ENCODE peak calls at places on chromosome 22, in seven cellular contexts. One of them, this sample, is unnamed.
A peak's percentile ranks its signal among the peaks of the same experiment; 100 is the strongest.

GRCh38 chr22:29348956-29349355 is 33.5 kb upstream of the RASL10A start:
- DNase-seq in upper lobe of left lung: no peak
- DNase-seq in A549: no peak
- DNase-seq in ovary: no peak
- DNase-seq in esophagus muscularis mucosa: no peak
- DNase-seq in suprapubic skin: no peak
- DNase-seq in tibial nerve: no peak
- DNase-seq in this sample: no peak

GRCh38 chr22:21796863-21797262 is 61.3 kb upstream of the YPEL1 start:
- DNase-seq in upper lobe of left lung: no peak
- DNase-seq in A549: no peak
- DNase-seq in ovary: no peak
- DNase-seq in esophagus muscularis mucosa: no peak
- DNase-seq in suprapubic skin: no peak
- DNase-seq in tibial nerve: no peak
- DNase-seq in this sample: peak; percentile 75

GRCh38 chr22:35821654-35822053 is 104.0 kb downstream of the APOL5 start:
- DNase-seq in upper lobe of left lung: no peak
- DNase-seq in A549: no peak
- DNase-seq in ovary: no peak
- DNase-seq in esophagus muscularis mucosa: no peak
- DNase-seq in suprapubic skin: no peak
- DNase-seq in tibial nerve: no peak
- DNase-seq in this sample: no peak

GRCh38 chr22:17106161-17106784 is 14.9 kb downstream of the TMEM121B start:
- DNase-seq in upper lobe of left lung: no peak
- DNase-seq in A549: no peak
- DNase-seq in ovary: no peak
- DNase-seq in esophagus muscularis mucosa: no peak
- DNase-seq in suprapubic skin: no peak
- DNase-seq in tibial nerve: no peak
- DNase-seq in this sample: no peak

GRCh38 chr22:17847360-17848078 is 73.2 kb upstream of the BID start:
- DNase-seq in upper lobe of left lung: no peak
- DNase-seq in A549: no peak
- DNase-seq in ovary: no peak
- DNase-seq in esophagus muscularis mucosa: no peak
- DNase-seq in suprapubic skin: no peak
- DNase-seq in tibial nerve: no peak
- DNase-seq in this sample: no peak

GRCh38 chr22:31093090-31093850 is 12.2 kb downstream of the SMTN start:
- DNase-seq in upper lobe of left lung: no peak
- DNase-seq in A549: no peak
- DNase-seq in ovary: peak; percentile 80
- DNase-seq in esophagus muscularis mucosa: no peak
- DNase-seq in suprapubic skin: peak; percentile 76
- DNase-seq in tibial nerve: no peak
- DNase-seq in this sample: peak; percentile 77

GRCh38 chr22:21837184-21837979 is 30.1 kb downstream of the MAPK1 start:
- DNase-seq in upper lobe of left lung: no peak
- DNase-seq in A549: peak; percentile 9
- DNase-seq in ovary: no peak
- DNase-seq in esophagus muscularis mucosa: no peak
- DNase-seq in suprapubic skin: no peak
- DNase-seq in tibial nerve: no peak
- DNase-seq in this sample: no peak

GRCh38 chr22:30421695-30422480 is 3.7 kb upstream of the MTFP1 start:
- DNase-seq in upper lobe of left lung: no peak
- DNase-seq in A549: no peak
- DNase-seq in ovary: no peak
- DNase-seq in esophagus muscularis mucosa: no peak
- DNase-seq in suprapubic skin: no peak
- DNase-seq in tibial nerve: no peak
- DNase-seq in this sample: no peak

GRCh38 chr22:44031111-44031963 is 7.2 kb downstream of the PARVB start:
- DNase-seq in upper lobe of left lung: no peak
- DNase-seq in A549: no peak
- DNase-seq in ovary: no peak
- DNase-seq in esophagus muscularis mucosa: no peak
- DNase-seq in suprapubic skin: no peak
- DNase-seq in tibial nerve: no peak
- DNase-seq in this sample: no peak

GRCh38 chr22:24391836-24392217 is 35.6 kb upstream of the ADORA2A start:
- DNase-seq in upper lobe of left lung: no peak
- DNase-seq in A549: no peak
- DNase-seq in ovary: no peak
- DNase-seq in esophagus muscularis mucosa: no peak
- DNase-seq in suprapubic skin: no peak
- DNase-seq in tibial nerve: no peak
- DNase-seq in this sample: no peak

GRCh38 chr22:17411213-17411612 is 42.0 kb downstream of the CECR2 start:
- DNase-seq in upper lobe of left lung: no peak
- DNase-seq in A549: no peak
- DNase-seq in ovary: no peak
- DNase-seq in esophagus muscularis mucosa: no peak
- DNase-seq in suprapubic skin: no peak
- DNase-seq in tibial nerve: no peak
- DNase-seq in this sample: no peak

GRCh38 chr22:23834406-23834805 is 4.4 kb downstream of the DERL3 start:
- DNase-seq in upper lobe of left lung: no peak
- DNase-seq in A549: no peak
- DNase-seq in ovary: peak; percentile 20
- DNase-seq in esophagus muscularis mucosa: no peak
- DNase-seq in suprapubic skin: peak; percentile 76
- DNase-seq in tibial nerve: no peak
- DNase-seq in this sample: no peak

GRCh38 chr22:43956805-43957463 is 1.7 kb downstream of the SAMM50 start:
- DNase-seq in upper lobe of left lung: no peak
- DNase-seq in A549: no peak
- DNase-seq in ovary: no peak
- DNase-seq in esophagus muscularis mucosa: no peak
- DNase-seq in suprapubic skin: no peak
- DNase-seq in tibial nerve: no peak
- DNase-seq in this sample: no peak

GRCh38 chr22:21054046-21054713 is 8.4 kb downstream of the LRRC74B start:
- DNase-seq in upper lobe of left lung: no peak
- DNase-seq in A549: no peak
- DNase-seq in ovary: no peak
- DNase-seq in esophagus muscularis mucosa: no peak
- DNase-seq in suprapubic skin: no peak
- DNase-seq in tibial nerve: no peak
- DNase-seq in this sample: no peak

GRCh38 chr22:35384567-35384966 is 3.7 kb downstream of the HMOX1 start:
- DNase-seq in upper lobe of left lung: peak; percentile 51
- DNase-seq in A549: no peak
- DNase-seq in ovary: no peak
- DNase-seq in esophagus muscularis mucosa: no peak
- DNase-seq in suprapubic skin: no peak
- DNase-seq in tibial nerve: no peak
- DNase-seq in this sample: no peak

GRCh38 chr22:49621601-49622210 is 206.0 kb downstream of the BRD1 start:
- DNase-seq in upper lobe of left lung: no peak
- DNase-seq in A549: no peak
- DNase-seq in ovary: peak; percentile 1
- DNase-seq in esophagus muscularis mucosa: no peak
- DNase-seq in suprapubic skin: no peak
- DNase-seq in tibial nerve: no peak
- DNase-seq in this sample: no peak

GRCh38 chr22:41410311-41410751 is 28.6 kb downstream of the TEF start:
- DNase-seq in upper lobe of left lung: peak; percentile 90
- DNase-seq in A549: no peak
- DNase-seq in ovary: no peak
- DNase-seq in esophagus muscularis mucosa: no peak
- DNase-seq in suprapubic skin: no peak
- DNase-seq in tibial nerve: no peak
- DNase-seq in this sample: peak; percentile 50

GRCh38 chr22:38259370-38259769 is 13.4 kb downstream of the TMEM184B start:
- DNase-seq in upper lobe of left lung: no peak
- DNase-seq in A549: no peak
- DNase-seq in ovary: no peak
- DNase-seq in esophagus muscularis mucosa: no peak
- DNase-seq in suprapubic skin: no peak
- DNase-seq in tibial nerve: no peak
- DNase-seq in this sample: no peak

GRCh38 chr22:27420186-27420816 is 381.3 kb downstream of the MN1 start:
- DNase-seq in upper lobe of left lung: no peak
- DNase-seq in A549: no peak
- DNase-seq in ovary: no peak
- DNase-seq in esophagus muscularis mucosa: no peak
- DNase-seq in suprapubic skin: no peak
- DNase-seq in tibial nerve: no peak
- DNase-seq in this sample: no peak

GRCh38 chr22:26894766-26895485 is 237.5 kb downstream of the MIAT start:
- DNase-seq in upper lobe of left lung: peak; percentile 51
- DNase-seq in A549: peak; percentile 82
- DNase-seq in ovary: no peak
- DNase-seq in esophagus muscularis mucosa: peak; percentile 68
- DNase-seq in suprapubic skin: no peak
- DNase-seq in tibial nerve: no peak
- DNase-seq in this sample: no peak

GRCh38 chr22:38607680-38608079 is 37.7 kb upstream of the DMC1 start:
- DNase-seq in upper lobe of left lung: no peak
- DNase-seq in A549: no peak
- DNase-seq in ovary: no peak
- DNase-seq in esophagus muscularis mucosa: no peak
- DNase-seq in suprapubic skin: no peak
- DNase-seq in tibial nerve: no peak
- DNase-seq in this sample: no peak

DNA sequence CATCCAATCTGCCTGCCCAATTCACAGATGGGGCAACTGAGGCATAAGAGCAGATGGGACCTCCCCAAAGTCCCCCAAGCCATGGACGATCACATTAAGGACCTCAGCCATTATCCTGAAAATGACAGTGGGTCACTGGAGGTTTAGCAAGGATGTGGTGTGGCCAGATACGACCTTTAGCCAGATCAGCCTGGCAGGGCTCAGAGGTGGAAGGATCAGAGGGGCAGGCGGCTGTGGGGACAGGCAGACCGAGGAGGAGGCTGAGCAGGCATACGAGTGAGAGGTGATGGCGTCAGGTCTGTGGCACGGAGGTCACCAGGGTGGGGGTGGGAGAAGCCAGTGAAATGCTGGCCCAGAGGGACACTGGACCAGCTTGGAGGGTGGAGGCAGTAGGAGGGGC is 14.1 kb upstream of the TMPRSS6 start:
- DNase-seq in upper lobe of left lung: no peak
- DNase-seq in A549: no peak
- DNase-seq in ovary: no peak
- DNase-seq in esophagus muscularis mucosa: no peak
- DNase-seq in suprapubic skin: no peak
- DNase-seq in tibial nerve: no peak
- DNase-seq in this sample: no peak
- H3K27ac ChIP-seq in upper lobe of left lung: no peak overlapping the region
- H3K27ac ChIP-seq in A549: no peak overlapping the region
- H3K27ac ChIP-seq in ovary: no peak overlapping the region
- H3K27ac ChIP-seq in esophagus muscularis mucosa: no peak overlapping the region
- H3K27ac ChIP-seq in suprapubic skin: no peak overlapping the region
- H3K27ac ChIP-seq in tibial nerve: no peak overlapping the region
- H3K27ac ChIP-seq in this sample: no peak overlapping the region

GRCh38 chr22:39645532-39645931 is 75.0 kb downstream of the CACNA1I start:
- DNase-seq in upper lobe of left lung: no peak
- DNase-seq in A549: no peak
- DNase-seq in ovary: no peak
- DNase-seq in esophagus muscularis mucosa: no peak
- DNase-seq in suprapubic skin: no peak
- DNase-seq in tibial nerve: no peak
- DNase-seq in this sample: no peak

GRCh38 chr22:39649500-39650089 is 79.0 kb downstream of the CACNA1I start:
- DNase-seq in upper lobe of left lung: no peak
- DNase-seq in A549: no peak
- DNase-seq in ovary: no peak
- DNase-seq in esophagus muscularis mucosa: no peak
- DNase-seq in suprapubic skin: no peak
- DNase-seq in tibial nerve: no peak
- DNase-seq in this sample: no peak

GRCh38 chr22:39650996-39651782 is 80.6 kb downstream of the CACNA1I start:
- DNase-seq in upper lobe of left lung: no peak
- DNase-seq in A549: no peak
- DNase-seq in ovary: no peak
- DNase-seq in esophagus muscularis mucosa: no peak
- DNase-seq in suprapubic skin: no peak
- DNase-seq in tibial nerve: no peak
- DNase-seq in this sample: no peak

GRCh38 chr22:39646614-39647210 is 76.2 kb downstream of the CACNA1I start:
- DNase-seq in upper lobe of left lung: no peak
- DNase-seq in A549: no peak
- DNase-seq in ovary: no peak
- DNase-seq in esophagus muscularis mucosa: no peak
- DNase-seq in suprapubic skin: no peak
- DNase-seq in tibial nerve: no peak
- DNase-seq in this sample: no peak

GRCh38 chr22:39647836-39648500 is 77.4 kb downstream of the CACNA1I start:
- DNase-seq in upper lobe of left lung: no peak
- DNase-seq in A549: no peak
- DNase-seq in ovary: no peak
- DNase-seq in esophagus muscularis mucosa: no peak
- DNase-seq in suprapubic skin: no peak
- DNase-seq in tibial nerve: no peak
- DNase-seq in this sample: no peak
- TF ChIP-seq EP300 in upper lobe of left lung: no peak
- TF ChIP-seq EP300 in A549: no peak
- TF ChIP-seq EP300 in ovary: no peak
- TF ChIP-seq EP300 in esophagus muscularis mucosa: no peak
- TF ChIP-seq EP300 in suprapubic skin: no peak
- TF ChIP-seq EP300 in tibial nerve: no peak
- TF ChIP-seq EP300 in this sample: no peak

DNA sequence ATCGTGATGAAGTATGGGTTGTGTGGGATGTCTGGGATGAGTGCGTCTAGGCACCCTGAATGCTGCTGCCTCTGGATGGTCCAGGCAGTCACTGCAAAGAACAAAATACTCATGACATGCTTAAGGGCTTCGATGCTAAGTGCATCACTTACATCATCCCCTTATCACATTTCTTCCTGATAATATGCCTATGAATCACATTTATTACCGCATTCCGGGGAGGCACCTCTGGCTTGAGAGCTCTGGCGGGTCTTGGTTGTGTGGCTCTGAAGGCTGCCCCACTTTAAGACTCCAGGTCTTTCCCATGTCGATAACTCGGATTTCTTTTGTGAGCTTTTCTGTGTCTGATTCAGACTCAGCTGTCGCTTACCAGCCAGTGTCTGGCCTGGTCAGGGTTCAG is 1126.4 kb downstream of the TBC1D22A start:
- DNase-seq in upper lobe of left lung: no peak
- DNase-seq in A549: no peak
- DNase-seq in ovary: no peak
- DNase-seq in esophagus muscularis mucosa: no peak
- DNase-seq in suprapubic skin: no peak
- DNase-seq in tibial nerve: no peak
- DNase-seq in this sample: no peak
- H3K9me3 ChIP-seq in upper lobe of left lung: no peaks in the 10 kb centered on the region
- H3K9me3 ChIP-seq in A549: no peaks in the 10 kb centered on the region
- H3K9me3 ChIP-seq in ovary: no peaks in the 10 kb centered on the region
- H3K9me3 ChIP-seq in esophagus muscularis mucosa: peaks cover 3% of the 10 kb centered on the region
- H3K9me3 ChIP-seq in suprapubic skin: no peaks in the 10 kb centered on the region
- H3K9me3 ChIP-seq in tibial nerve: no peaks in the 10 kb centered on the region
- H3K9me3 ChIP-seq in this sample: peaks cover 3% of the 10 kb centered on the region

DNA sequence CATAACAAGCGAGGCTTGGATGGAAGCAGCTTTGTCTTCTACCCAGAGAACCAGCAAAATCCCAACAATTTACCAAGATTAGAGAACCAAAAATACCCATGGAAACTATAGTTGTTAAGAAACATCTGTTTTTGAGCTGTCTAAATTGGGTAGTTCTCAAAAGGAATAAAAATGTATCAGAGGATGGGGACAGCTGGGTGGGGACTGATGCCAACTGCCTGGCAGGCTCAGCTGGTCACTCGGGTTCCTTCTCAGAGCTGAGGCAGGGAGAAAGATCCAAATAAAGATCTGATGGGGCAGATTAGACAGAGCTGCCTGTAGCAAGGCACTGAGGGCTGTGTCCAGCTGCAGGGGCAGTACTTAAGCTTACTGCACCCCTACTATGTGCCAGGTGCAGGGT is 85.9 kb upstream of the GRK3 start:
- DNase-seq in upper lobe of left lung: no peak
- DNase-seq in A549: no peak
- DNase-seq in ovary: no peak
- DNase-seq in esophagus muscularis mucosa: no peak
- DNase-seq in suprapubic skin: no peak
- DNase-seq in tibial nerve: no peak
- DNase-seq in this sample: no peak
- H3K27ac ChIP-seq in upper lobe of left lung: no peak overlapping the region
- H3K27ac ChIP-seq in A549: no peak overlapping the region
- H3K27ac ChIP-seq in ovary: no peak overlapping the region
- H3K27ac ChIP-seq in esophagus muscularis mucosa: no peak overlapping the region
- H3K27ac ChIP-seq in suprapubic skin: no peak overlapping the region
- H3K27ac ChIP-seq in tibial nerve: no peak overlapping the region
- H3K27ac ChIP-seq in this sample: no peak overlapping the region